ENCODE peak calls at places on chromosomes 3 and 15, in six cellular contexts. B is PC-3, G is GM23248, D is HCT116, E is mesenchymal stem cell, I is mesendoderm. O is an unnamed sample.

GRCh38 chr3:158842946-158843345 is 41.1 kb downstream of the MFSD1 start:
- DNase-seq in B (no peak), E (no peak), I (no peak), G (peak), D (no peak), O (no peak)

GRCh38 chr3:183930069-183930468 is 45.4 kb upstream of the PARL start:
- DNase-seq in E (no peak), G (no peak), I (no peak), D (no peak), B (no peak), O (no peak)

GRCh38 chr3:27312044-27312668 is 57.0 kb downstream of the NEK10 start:
- DNase-seq in G (peak), E (peak), D (peak), I (peak), B (peak), O (peak)

GRCh38 chr15:81379269-81379668 is 5.3 kb upstream of the TMC3 start:
- DNase-seq in B (no peak), G (no peak), I (no peak), E (no peak), D (no peak), O (no peak)

GRCh38 chr3:30400924-30401323 is 205.5 kb upstream of the TGFBR2 start:
- DNase-seq in B (no peak), E (peak), G (no peak), I (no peak), D (no peak), O (no peak)

GRCh38 chr15:74040115-74040850 is 42.1 kb downstream of the GOLGA6A start:
- DNase-seq in D (no peak), E (peak), G (peak), I (peak), B (peak), O (peak)

GRCh38 chr3:13019243-13019701 is 54.0 kb downstream of the IQSEC1 start:
- DNase-seq in G (peak), I (peak), D (no peak), B (no peak), E (peak), O (peak)

GRCh38 chr3:133756716-133757694 is 10.8 kb downstream of the TF start:
- DNase-seq in B (no peak), G (no peak), E (no peak), I (peak), D (no peak), O (peak)

GRCh38 chr15:74320358-74321247 is 46.8 kb downstream of the CYP11A1 start:
- DNase-seq in D (peak), E (peak), B (peak), G (peak), I (peak), O (peak)

GRCh38 chr3:165751654-165752053 is 85.6 kb downstream of the BCHE start:
- DNase-seq in B (no peak), G (no peak), D (no peak), E (no peak), I (no peak), O (no peak)

GRCh38 chr3:114362815-114363214 is 69.0 kb downstream of the TIGIT start:
- DNase-seq in I (peak), G (peak), E (peak), B (peak), D (peak), O (peak)

GRCh38 chr3:123595396-123595795 is 10.5 kb upstream of the HACD2 start:
- DNase-seq in E (no peak), I (no peak), G (no peak), B (no peak), D (no peak), O (no peak)

DNA sequence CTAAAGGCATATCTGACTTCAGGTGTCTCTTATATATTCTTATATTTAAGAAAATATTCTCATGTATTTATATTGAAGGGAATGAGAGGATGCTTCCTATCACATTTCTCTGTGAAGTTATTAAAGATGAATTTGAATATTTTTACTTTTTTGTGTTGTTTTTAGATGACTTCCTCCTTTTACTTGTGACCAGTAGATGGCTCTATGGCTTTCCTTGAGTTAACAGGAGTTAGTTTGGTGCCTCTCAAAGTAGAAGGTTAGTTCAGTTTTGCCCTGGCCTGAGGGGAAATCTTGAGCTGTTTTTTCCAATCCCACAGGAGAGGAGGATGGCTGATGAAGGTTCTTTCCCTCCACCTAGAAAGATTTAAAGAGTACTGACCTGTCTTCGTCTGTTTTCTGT is 80.7 kb downstream of the SQOR start:
- DNase-seq in G (peak), B (peak), I (peak), D (no peak), E (peak), O (no peak)
- H3K4me2 ChIP-seq in G (no peak), B (no peak), I (no peak), D (no peak), E (no peak), O (no peak)

GRCh38 chr3:45904931-45905330 is 18.6 kb downstream of the CCR9 start:
- DNase-seq in G (no peak), D (no peak), B (no peak), I (no peak), E (no peak), O (no peak)

GRCh38 chr3:45908761-45909160 is 22.4 kb downstream of the CCR9 start:
- DNase-seq in E (no peak), D (no peak), G (no peak), B (no peak), I (no peak), O (no peak)

GRCh38 chr3:45907769-45908705 is 21.7 kb downstream of the CCR9 start:
- DNase-seq in G (peak), B (no peak), E (peak), D (no peak), I (peak), O (no peak)

GRCh38 chr3:45905755-45906154 is 19.4 kb downstream of the CCR9 start:
- DNase-seq in I (no peak), D (no peak), E (no peak), G (no peak), B (no peak), O (no peak)

GRCh38 chr3:45906681-45907220 is 20.4 kb downstream of the CCR9 start:
- DNase-seq in G (peak), B (peak), E (peak), D (no peak), I (peak), O (no peak)
- H3K4me2 ChIP-seq in G (peak), B (no peak), E (no peak), D (no peak), I (no peak), O (no peak)

DNA sequence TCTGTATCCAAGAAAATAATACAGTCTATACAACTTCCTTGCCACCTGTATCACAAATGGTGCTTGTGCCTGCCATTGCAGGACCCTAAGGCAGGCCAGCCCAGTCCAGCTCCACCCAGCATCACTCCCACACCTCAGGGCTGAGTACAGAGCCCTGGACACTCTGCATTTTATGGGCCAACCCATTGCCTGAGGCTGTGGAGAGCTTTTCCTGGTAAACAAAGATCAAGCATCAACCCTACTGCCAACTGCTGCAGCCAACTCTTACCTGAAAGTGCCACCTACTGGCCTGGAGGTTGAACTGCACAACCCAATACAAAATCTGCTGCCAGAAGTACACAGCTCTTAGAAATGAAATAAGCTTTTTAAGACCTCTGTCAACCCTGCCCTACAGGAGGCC is 1082.2 kb downstream of the NAALADL2 start:
- DNase-seq in I (peak), E (no peak), B (peak), G (no peak), D (no peak), O (peak)
- H3K4me2 ChIP-seq in I (no peak), E (no peak), B (no peak), G (no peak), D (no peak), O (no peak)

GRCh38 chr3:14458434-14459280 is 56.3 kb downstream of the SLC6A6 start:
- DNase-seq in B (no peak), E (no peak), D (no peak), G (peak), I (no peak), O (no peak)

GRCh38 chr3:14460342-14461005 is 58.1 kb downstream of the SLC6A6 start:
- DNase-seq in E (peak), G (peak), D (no peak), B (peak), I (no peak), O (no peak)

GRCh38 chr3:14457999-14458398 is 55.6 kb downstream of the SLC6A6 start:
- DNase-seq in D (no peak), I (peak), B (no peak), G (no peak), E (no peak), O (no peak)

GRCh38 chr3:14459787-14460186 is 57.4 kb downstream of the SLC6A6 start:
- DNase-seq in E (no peak), G (no peak), I (no peak), D (no peak), B (no peak), O (no peak)

GRCh38 chr3:14459384-14459783 is 57.0 kb downstream of the SLC6A6 start:
- DNase-seq in G (no peak), B (no peak), I (no peak), D (no peak), E (no peak), O (no peak)
- H3K4me2 ChIP-seq in G (no peak), B (no peak), I (no peak), D (no peak), E (no peak), O (no peak)

GRCh38 chr3:144033863-144034262 is 62.2 kb downstream of the DIPK2A start:
- DNase-seq in B (no peak), E (no peak), G (no peak), D (no peak), I (no peak), O (no peak)
- H3K4me2 ChIP-seq in B (no peak), E (no peak), G (no peak), D (no peak), I (no peak), O (no peak)

GRCh38 chr3:139640456-139640855 is 37.3 kb downstream of the NMNAT3 start:
- DNase-seq in D (no peak), B (no peak), E (no peak), I (no peak), G (no peak), O (no peak)

GRCh38 chr3:139646505-139646904 is 31.3 kb downstream of the NMNAT3 start:
- DNase-seq in G (no peak), I (no peak), E (no peak), B (no peak), D (no peak), O (no peak)

GRCh38 chr3:139638518-139638917 is 39.3 kb downstream of the NMNAT3 start:
- DNase-seq in D (no peak), E (no peak), G (no peak), B (no peak), I (no peak), O (no peak)

GRCh38 chr3:139639662-139640061 is 38.1 kb downstream of the NMNAT3 start:
- DNase-seq in B (no peak), E (no peak), D (no peak), G (no peak), I (no peak), O (no peak)

DNA sequence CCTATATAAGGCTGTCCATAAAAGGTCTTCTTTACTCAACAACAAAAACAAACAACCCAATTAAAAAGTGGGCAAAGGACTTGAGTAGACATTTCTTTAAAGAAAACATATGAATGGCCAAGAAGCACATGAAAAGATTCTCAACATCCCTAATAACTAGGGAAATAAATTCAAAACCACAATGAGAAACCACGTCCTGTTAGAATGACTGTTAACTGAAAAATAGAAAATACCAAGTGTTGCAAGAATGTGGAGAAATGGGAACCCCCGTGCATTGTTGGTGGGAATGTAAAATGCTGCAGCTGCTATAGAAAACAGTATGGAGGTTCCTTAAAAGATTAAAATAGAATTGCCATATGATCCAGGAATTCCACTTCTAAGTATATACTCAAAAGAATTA is 34.8 kb downstream of the NMNAT3 start:
- DNase-seq in E (no peak), I (no peak), G (no peak), D (no peak), B (no peak), O (peak)
- H3K4me2 ChIP-seq in E (no peak), I (no peak), G (no peak), D (no peak), B (no peak), O (no peak)

GRCh38 chr15:40080847-40081246 is 27.8 kb downstream of the BMF start:
- DNase-seq in D (no peak), I (no peak), B (no peak), E (no peak), G (peak), O (no peak)

GRCh38 chr15:40081691-40082194 is 26.9 kb downstream of the BMF start:
- DNase-seq in E (peak), I (peak), D (no peak), B (peak), G (peak), O (peak)

GRCh38 chr15:40083756-40084101 is 24.9 kb downstream of the BMF start:
- DNase-seq in E (no peak), G (no peak), B (no peak), I (no peak), D (no peak), O (no peak)

GRCh38 chr15:40080104-40080503 is 28.6 kb downstream of the BMF start:
- DNase-seq in D (no peak), B (no peak), G (no peak), E (no peak), I (no peak), O (no peak)

GRCh38 chr15:40082195-40082868 is 26.3 kb downstream of the BMF start:
- DNase-seq in B (no peak), E (no peak), G (no peak), D (no peak), I (no peak), O (no peak)
- H3K4me2 ChIP-seq in B (peak), E (peak), G (peak), D (peak), I (no peak), O (peak)

DNA sequence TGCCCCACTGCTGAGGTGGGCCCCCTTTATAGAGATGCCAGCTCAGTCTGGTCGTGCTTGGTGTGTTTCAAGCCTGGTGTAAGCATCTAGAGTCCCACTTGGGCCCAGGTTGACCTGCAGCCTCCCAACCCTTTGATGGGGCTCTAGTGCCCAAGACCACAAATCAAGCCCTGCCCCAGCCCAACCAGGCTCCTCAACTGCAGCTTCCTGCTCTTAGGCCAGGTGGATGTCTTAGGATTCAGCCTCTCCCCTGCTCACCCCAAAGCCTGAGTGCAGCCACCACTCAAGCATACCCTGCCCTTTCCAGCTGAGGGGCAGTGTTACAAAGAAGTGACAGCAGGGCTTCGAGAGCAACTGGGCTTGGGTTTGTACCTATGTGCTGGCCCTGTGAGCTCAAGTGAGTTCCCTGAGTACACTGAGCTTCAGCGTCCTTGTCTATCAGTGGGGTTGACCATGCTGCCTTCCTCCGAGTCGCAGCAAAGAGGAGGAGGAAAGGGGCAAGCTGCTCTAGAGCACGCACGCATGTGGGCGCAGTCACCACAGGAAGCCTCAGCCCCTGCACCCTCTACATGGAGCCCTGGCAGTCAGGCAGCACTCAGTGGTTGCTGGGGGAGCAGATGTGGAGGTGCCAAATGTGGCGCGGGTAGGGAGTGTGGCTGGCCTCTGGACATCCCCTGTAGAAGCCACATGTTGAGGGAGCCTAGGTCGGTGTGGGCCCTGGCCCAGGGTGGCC is 120.7 kb downstream of the EEFSEC start:
- DNase-seq in G (no peak), I (no peak), E (no peak), B (no peak), D (no peak), O (no peak)
- H3K4me2 ChIP-seq in G (no peak), I (no peak), E (no peak), B (peak), D (no peak), O (peak)